ENCODE peak calls at places on chromosomes 3 and 15, in four cellular contexts. U is EH, T is HEK293T, D is sciatic nerve. I is an unnamed sample.
A peak's percentile ranks its signal among the peaks of the same experiment; 100 is the strongest.

GRCh38 chr15:41774873-41775417 is 661 bp downstream of the MAPKBP1 start:
- DNase-seq in U (no peak), T (no peak), D (no peak), I (peak; percentile 36)

GRCh38 chr15:88982304-88982945 is 69.2 kb upstream of the MFGE8 start:
- DNase-seq in U (peak; percentile 89), T (no peak), D (peak; percentile 81), I (no peak)

GRCh38 chr15:29870495-29871151 is 48.4 kb upstream of the TJP1 start:
- DNase-seq in U (no peak), T (peak; percentile 13), D (peak; percentile 73), I (no peak)

GRCh38 chr3:147921044-147921443 is 511.9 kb downstream of the ZIC1 start:
- DNase-seq in U (peak; percentile 74), T (no peak), D (no peak), I (no peak)

GRCh38 chr3:79361748-79362378 is 405.9 kb downstream of the ROBO1 start:
- DNase-seq in U (peak; percentile 53), T (peak; percentile 26), D (no peak), I (peak; percentile 5)

GRCh38 chr15:99443056-99443756 is 122.6 kb upstream of the MEF2A start:
- DNase-seq in U (no peak), T (no peak), D (peak; percentile 52), I (no peak)

GRCh38 chr3:31077021-31077601 is 182.7 kb upstream of the GADL1 start:
- DNase-seq in U (peak; percentile 91), T (no peak), D (no peak), I (no peak)

GRCh38 chr3:42635111-42635510 is 18.4 kb upstream of the ZBTB47 start:
- DNase-seq in U (peak; percentile 49), T (no peak), D (no peak), I (no peak)

GRCh38 chr15:90545095-90545494 is 15.4 kb downstream of the CRTC3 start:
- DNase-seq in U (no peak), T (no peak), D (no peak), I (no peak)

GRCh38 chr15:58770519-58770856 is 614 bp upstream of the MINDY2 start:
- DNase-seq in U (peak; percentile 91), T (peak; percentile 21), D (no peak), I (no peak)

GRCh38 chr3:53114412-53115074 is 15.7 kb downstream of the RFT1 start:
- DNase-seq in U (peak; percentile 48), T (no peak), D (peak; percentile 19), I (no peak)

GRCh38 chr3:49903451-49904424 is at the start of gene MST1R:
- DNase-seq in U (peak; percentile 35), T (peak; percentile 59), D (peak; percentile 85), I (no peak)

GRCh38 chr15:38536201-38536676 is 28.4 kb downstream of the RASGRP1 start:
- DNase-seq in U (peak; percentile 100), T (no peak), D (no peak), I (no peak)

GRCh38 chr15:67914028-67914427 is 74.2 kb upstream of the RNU6-1 start:
- DNase-seq in U (no peak), T (no peak), D (no peak), I (no peak)